ENCODE peak calls at places on chromosomes 13 and 19, in five cellular contexts. O is AG09309, G is HT1080, J is ACHN, S is uterus. B is an unnamed sample.

GRCh38 chr13:98576963-98577822 is at the start of gene STK24:
- DNase-seq in O (peak; percentile 45), G (peak; percentile 56), J (peak; percentile 72), S (peak; percentile 68), B (peak; percentile 95)

GRCh38 chr13:100565291-100565690 is 23.3 kb downstream of the GGACT start:
- DNase-seq in O (no peak), G (no peak), J (no peak), S (no peak), B (no peak)

GRCh38 chr13:110921695-110922094 is 6.8 kb upstream of the ANKRD10 start:
- DNase-seq in O (no peak), G (no peak), J (no peak), S (no peak), B (no peak)

GRCh38 chr13:23810842-23811241 is 78.4 kb downstream of the MIPEP start:
- DNase-seq in O (no peak), G (no peak), J (no peak), S (no peak), B (no peak)

GRCh38 chr19:46251415-46251814 is 21.9 kb downstream of the IGFL1 start:
- DNase-seq in O (no peak), G (no peak), J (no peak), S (no peak), B (no peak)

GRCh38 chr19:35715981-35716734 is 1.6 kb upstream of the KMT2B start:
- DNase-seq in O (no peak), G (no peak), J (no peak), S (peak; percentile 30), B (peak; percentile 63)

GRCh38 chr13:32837307-32837972 is 178.8 kb upstream of the KL start:
- DNase-seq in O (no peak), G (no peak), J (no peak), S (no peak), B (no peak)

GRCh38 chr19:40612831-40613668 is 11.9 kb downstream of the LTBP4 start:
- DNase-seq in O (no peak), G (no peak), J (no peak), S (peak; percentile 67), B (peak; percentile 87)

GRCh38 chr19:12603714-12604113 is 6.9 kb downstream of the ZNF490 start:
- DNase-seq in O (no peak), G (no peak), J (no peak), S (no peak), B (no peak)

GRCh38 chr13:20977394-20977793 is 74.8 kb upstream of the XPO4 start:
- DNase-seq in O (no peak), G (no peak), J (no peak), S (no peak), B (no peak)

B was measured in upper lobe of left lung.